ENCODE peak calls at places on chromosomes 2 and 18, in four cellular contexts. Y is HFFc6, K is lower lobe of right lung, D is midbrain. V is an unnamed sample.

GRCh38 chr2:70043252-70043875 is 43.9 kb upstream of the PCBP1 start:
- DNase-seq in K (peak; percentile 72), Y (no peak), D (no peak), V (no peak)

GRCh38 chr2:233178994-233179847 is 72.3 kb upstream of the ATG16L1 start:
- DNase-seq in K (no peak), Y (no peak), D (no peak), V (no peak)

GRCh38 chr18:57801379-57802165 is 1.5 kb downstream of the ATP8B1 start:
- DNase-seq in D (no peak), K (no peak), Y (no peak), V (peak; percentile 71)

GRCh38 chr2:28155627-28156026 is 237.0 kb upstream of the FOSL2 start:
- DNase-seq in K (no peak), Y (no peak), D (no peak), V (no peak)

GRCh38 chr2:112710956-112711355 is 9.9 kb upstream of the NT5DC4 start:
- DNase-seq in D (no peak), K (no peak), Y (no peak), V (no peak)

GRCh38 chr2:172086349-172087190 is 1.3 kb downstream of the DLX1 start:
- DNase-seq in D (no peak), Y (no peak), K (no peak), V (no peak)

GRCh38 chr2:73036779-73037165 is 34.7 kb downstream of the SFXN5 start:
- DNase-seq in Y (no peak), D (no peak), K (no peak), V (no peak)

GRCh38 chr2:232418466-232419244 is 12.0 kb downstream of the ALPG start:
- DNase-seq in K (peak; percentile 68), Y (no peak), D (no peak), V (no peak)

GRCh38 chr18:49100226-49100968 is 149.6 kb upstream of the SMAD7 start:
- DNase-seq in Y (peak; percentile 8), D (no peak), K (no peak), V (no peak)

GRCh38 chr2:239443666-239444567 is 43.1 kb upstream of the HDAC4 start:
- DNase-seq in Y (peak; percentile 26), K (no peak), D (peak; percentile 29), V (no peak)

GRCh38 chr2:240731327-240731626 is 39.6 kb downstream of the AQP12A start:
- DNase-seq in Y (no peak), K (no peak), D (no peak), V (peak; percentile 70)

GRCh38 chr2:127911737-127912136 is 26.0 kb upstream of the AMMECR1L start:
- DNase-seq in K (no peak), D (no peak), Y (no peak), V (no peak)

GRCh38 chr2:62435720-62436119 is 70.3 kb downstream of the TMEM17 start:
- DNase-seq in Y (no peak), K (no peak), D (no peak), V (no peak)

GRCh38 chr2:98458667-98459380 is 14.2 kb downstream of the INPP4A start:
- DNase-seq in Y (no peak), D (no peak), K (no peak), V (no peak)

GRCh38 chr2:138698428-138698827 is 81.8 kb downstream of the NXPH2 start:
- DNase-seq in Y (no peak), D (no peak), K (no peak), V (no peak)